ENCODE peak calls at places on chromosomes 12 and 14, in five cellular contexts. R is IMR-90, X is stomach, S is uterus, J is right lobe of liver. I is an unnamed sample.

GRCh38 chr12:121357331-121357730 is 5.1 kb upstream of the ANAPC5 start:
- DNase-seq in R (no peak), X (no peak), S (no peak), J (no peak), I (no peak)

GRCh38 chr12:91846466-91847055 is 299.1 kb downstream of the BTG1 start:
- DNase-seq in R (peak), X (no peak), S (no peak), J (no peak), I (no peak)

GRCh38 chr12:68695454-68695853 is 8.7 kb downstream of the NUP107 start:
- DNase-seq in R (no peak), X (no peak), S (no peak), J (no peak), I (no peak)

GRCh38 chr12:92955997-92956663 is 27.0 kb upstream of the EEA1 start:
- DNase-seq in R (peak), X (no peak), S (no peak), J (no peak), I (no peak)

GRCh38 chr12:14317362-14318146 is 47.9 kb upstream of the ATF7IP start:
- DNase-seq in R (no peak), X (no peak), S (no peak), J (no peak), I (no peak)

GRCh38 chr14:103123634-103124500 is 606 bp downstream of the TNFAIP2 start:
- DNase-seq in R (no peak), X (peak), S (peak), J (peak), I (no peak)

GRCh38 chr14:76742961-76743360 is 18.3 kb upstream of the VASH1 start:
- DNase-seq in R (no peak), X (no peak), S (no peak), J (no peak), I (no peak)

GRCh38 chr12:44873898-44874297 is 2.2 kb downstream of the NELL2 start:
- DNase-seq in R (peak), X (no peak), S (no peak), J (no peak), I (no peak)

GRCh38 chr14:51942971-51943370 is 46.4 kb upstream of the RTRAF start:
- DNase-seq in R (no peak), X (no peak), S (no peak), J (no peak), I (no peak)

GRCh38 chr12:65867428-65867827 is 43.1 kb downstream of the HMGA2 start:
- DNase-seq in R (peak), X (no peak), S (no peak), J (no peak), I (no peak)

GRCh38 chr12:82517027-82517426 is 158.7 kb downstream of the METTL25 start:
- DNase-seq in R (peak), X (no peak), S (no peak), J (no peak), I (no peak)

GRCh38 chr14:99271951-99272668 is at the start of gene BCL11B:
- DNase-seq in R (peak), X (peak), S (peak), J (peak), I (peak)

GRCh38 chr14:91293281-91293680 is 48.8 kb upstream of the GPR68 start:
- DNase-seq in R (no peak), X (no peak), S (no peak), J (no peak), I (no peak)

GRCh38 chr12:132238487-132239248 is 90.7 kb downstream of the GALNT9 start:
- DNase-seq in R (no peak), X (no peak), S (no peak), J (no peak), I (no peak)

GRCh38 chr14:95477411-95478089 is 38.9 kb downstream of the SYNE3 start:
- DNase-seq in R (no peak), X (no peak), S (no peak), J (no peak), I (no peak)

GRCh38 chr14:20415723-20416622 is 2.7 kb upstream of the TEP1 start:
- DNase-seq in R (peak), X (no peak), S (no peak), J (no peak), I (peak)

GRCh38 chr12:2396448-2396871 is 343.7 kb downstream of the CACNA1C start:
- DNase-seq in R (peak), X (no peak), S (peak), J (no peak), I (no peak)

GRCh38 chr12:1083888-1084262 is 92.9 kb downstream of the ERC1 start:
- DNase-seq in R (peak), X (no peak), S (no peak), J (no peak), I (no peak)

GRCh38 chr14:105430535-105430934 is 10.9 kb downstream of the MTA1 start:
- DNase-seq in R (peak), X (no peak), S (no peak), J (no peak), I (no peak)

GRCh38 chr14:50928002-50928635 is 16.2 kb downstream of the PYGL start:
- DNase-seq in R (peak), X (no peak), S (no peak), J (no peak), I (peak)

GRCh38 chr12:3252416-3252815 is 175.2 kb downstream of the TSPAN9 start:
- DNase-seq in R (peak), X (peak), S (peak), J (peak), I (peak)

GRCh38 chr14:65470404-65470880 is 57.9 kb downstream of the FUT8 start:
- DNase-seq in R (no peak), X (no peak), S (no peak), J (no peak), I (no peak)

GRCh38 chr14:43900173-43900655 is 606.9 kb downstream of the FSCB start:
- DNase-seq in R (no peak), X (no peak), S (no peak), J (no peak), I (no peak)

GRCh38 chr12:96241484-96242256 is 47.5 kb downstream of the ELK3 start:
- DNase-seq in R (peak), X (no peak), S (peak), J (no peak), I (no peak)

GRCh38 chr12:102917026-102917787 is at the start of gene PAH:
- DNase-seq in R (no peak), X (peak), S (no peak), J (peak), I (peak)

GRCh38 chr12:77120156-77120555 is 54.8 kb upstream of the E2F7 start:
- DNase-seq in R (peak), X (no peak), S (no peak), J (no peak), I (no peak)

GRCh38 chr12:29667011-29667410 is 116.7 kb downstream of the TMTC1 start:
- DNase-seq in R (no peak), X (no peak), S (no peak), J (no peak), I (no peak)

GRCh38 chr14:102840801-102841528 is 63.7 kb downstream of the TRAF3 start:
- DNase-seq in R (no peak), X (no peak), S (no peak), J (no peak), I (no peak)

GRCh38 chr14:94770251-94770749 is 387 bp upstream of the GSC start:
- DNase-seq in R (peak), X (no peak), S (no peak), J (no peak), I (no peak)

GRCh38 chr12:121610239-121611149 is 15.8 kb upstream of the ORAI1 start:
- DNase-seq in R (peak), X (no peak), S (peak), J (no peak), I (no peak)

GRCh38 chr12:132205271-132206092 is 61.2 kb downstream of the NOC4L start:
- DNase-seq in R (no peak), X (no peak), S (no peak), J (no peak), I (no peak)

GRCh38 chr14:71961972-71962371 is 29.7 kb downstream of the RGS6 start:
- DNase-seq in R (no peak), X (no peak), S (no peak), J (no peak), I (no peak)

GRCh38 chr14:90429764-90430163 is 32.9 kb downstream of the CALM1 start:
- DNase-seq in R (no peak), X (no peak), S (no peak), J (no peak), I (no peak)

GRCh38 chr12:51442324-51442723 is 17.7 kb downstream of the SLC4A8 start:
- DNase-seq in R (peak), X (no peak), S (no peak), J (no peak), I (no peak)

GRCh38 chr14:76763362-76764041 is 2.2 kb downstream of the VASH1 start:
- DNase-seq in R (peak), X (no peak), S (no peak), J (no peak), I (peak)

GRCh38 chr12:121576851-121577391 is 3.9 kb downstream of the KDM2B start:
- DNase-seq in R (peak), X (no peak), S (peak), J (no peak), I (no peak)

GRCh38 chr14:30993071-30993470 is 32.4 kb upstream of the AP4S1 start:
- DNase-seq in R (no peak), X (no peak), S (no peak), J (no peak), I (no peak)

GRCh38 chr12:90086281-90086680 is 377.6 kb upstream of the ATP2B1 start:
- DNase-seq in R (peak), X (no peak), S (no peak), J (no peak), I (no peak)

GRCh38 chr12:6083606-6084005 is 40.9 kb downstream of the VWF start:
- DNase-seq in R (no peak), X (no peak), S (no peak), J (no peak), I (no peak)

GRCh38 chr12:6084969-6085450 is 39.5 kb downstream of the VWF start:
- DNase-seq in R (no peak), X (no peak), S (no peak), J (no peak), I (peak)

GRCh38 chr12:6080149-6081045 is 44.1 kb downstream of the VWF start:
- DNase-seq in R (no peak), X (no peak), S (no peak), J (no peak), I (no peak)

GRCh38 chr12:6084261-6084968 is 40.1 kb downstream of the VWF start:
- DNase-seq in R (peak), X (no peak), S (peak), J (no peak), I (peak)

DNA sequence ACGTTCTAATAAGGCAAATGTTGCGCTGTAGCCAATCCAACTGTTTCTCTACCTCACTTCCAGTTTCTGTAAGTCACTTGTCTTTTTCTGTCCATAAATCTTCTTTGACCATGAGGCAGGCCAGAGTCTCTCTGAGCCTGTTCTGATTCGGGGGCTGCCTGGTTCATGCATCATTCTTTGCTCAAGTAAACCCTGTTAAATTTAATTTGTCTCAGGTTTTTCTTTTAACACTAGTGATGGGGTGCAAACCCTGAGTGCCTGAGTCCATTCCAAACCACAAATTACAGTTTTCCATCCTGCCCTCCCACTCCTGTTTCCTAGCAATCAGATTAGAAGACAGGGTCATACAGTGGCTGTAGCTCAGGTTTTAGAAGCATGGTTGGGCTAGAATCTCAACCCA is 41.9 kb downstream of the VWF start:
- DNase-seq in R (no peak), X (no peak), S (no peak), J (no peak), I (no peak)
- TF ChIP-seq POLR2A in R (no peak), X (no peak), S (no peak), J (no peak), I (no peak)

GRCh38 chr12:104137175-104137901 is 672 bp downstream of the NFYB start:
- DNase-seq in R (peak), X (peak), S (peak), J (peak), I (no peak)
- TF ChIP-seq POLR2A in R (no peak), X (no peak), S (no peak), J (no peak), I (no peak)

GRCh38 chr12:58728397-58728796 is 191.9 kb downstream of the LRIG3 start:
- DNase-seq in R (peak), X (no peak), S (no peak), J (no peak), I (no peak)

GRCh38 chr12:58731096-58731495 is 189.2 kb downstream of the LRIG3 start:
- DNase-seq in R (no peak), X (no peak), S (no peak), J (no peak), I (no peak)

GRCh38 chr12:58727526-58727925 is 192.8 kb downstream of the LRIG3 start:
- DNase-seq in R (peak), X (no peak), S (no peak), J (no peak), I (no peak)

GRCh38 chr12:58725400-58726105 is 194.8 kb downstream of the LRIG3 start:
- DNase-seq in R (no peak), X (no peak), S (no peak), J (no peak), I (no peak)
- TF ChIP-seq POLR2A in R (no peak), X (no peak), S (no peak), J (no peak), I (no peak)

DNA sequence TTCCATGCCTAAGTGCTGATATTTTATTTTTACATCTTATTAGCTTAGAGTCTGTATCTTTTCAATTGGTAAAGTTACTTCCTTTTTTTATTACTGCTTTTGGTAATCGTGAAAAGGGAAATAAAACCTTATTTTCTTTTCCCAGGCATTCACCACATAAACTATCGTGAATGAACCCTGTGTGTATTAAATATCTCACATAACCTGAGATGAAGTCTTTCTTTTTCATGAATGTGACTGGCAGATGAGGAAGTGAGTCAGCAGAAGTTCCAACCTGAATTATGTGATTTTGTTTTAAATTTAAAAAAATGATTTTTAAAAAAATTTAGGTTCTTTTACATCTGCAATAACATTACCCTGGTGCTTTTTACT is 26.0 kb downstream of the MYBPC1 start:
- DNase-seq in R (no peak), X (no peak), S (no peak), J (no peak), I (no peak)
- TF ChIP-seq POLR2A in R (no peak), X (no peak), S (no peak), J (no peak), I (no peak)

DNA sequence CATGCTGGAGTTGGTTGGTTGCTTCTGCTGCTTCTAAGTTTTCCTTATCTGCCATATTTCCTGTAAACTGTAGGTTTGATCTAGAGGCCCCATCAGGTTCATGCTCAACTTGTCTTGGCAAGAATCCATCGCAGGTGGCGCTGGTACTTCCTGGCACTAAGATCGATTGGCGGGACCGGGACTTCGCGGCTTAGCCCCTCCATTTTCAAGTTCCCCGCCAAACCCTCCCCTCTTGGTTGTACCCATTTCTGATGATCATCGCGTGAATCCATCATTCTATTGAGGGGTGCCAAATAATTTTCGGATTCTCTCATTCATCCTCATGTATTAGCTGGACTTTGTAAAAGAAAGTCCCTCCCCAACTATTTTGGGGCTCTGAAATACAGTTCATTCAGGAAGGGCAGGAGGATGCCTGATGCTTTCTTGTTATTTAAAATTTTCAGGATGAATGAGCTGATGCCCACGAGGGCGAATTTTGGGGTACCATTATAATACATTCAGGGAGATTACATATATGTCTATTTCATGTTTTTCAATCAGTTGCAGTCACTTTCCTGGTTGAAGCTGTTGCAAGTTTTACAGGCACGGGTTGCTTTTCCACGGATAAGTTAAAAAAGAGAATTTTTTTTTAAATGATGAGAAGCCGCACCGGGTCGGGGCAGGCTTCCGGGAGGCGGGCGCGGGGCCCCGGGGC is 424 bp upstream of the BRI3BP start:
- DNase-seq in R (peak), X (peak), S (no peak), J (peak), I (no peak)
- TF ChIP-seq POLR2A in R (no peak), X (no peak), S (no peak), J (no peak), I (no peak)

GRCh38 chr12:110311903-110312302 is 30.9 kb downstream of the ATP2A2 start:
- DNase-seq in R (no peak), X (no peak), S (no peak), J (no peak), I (no peak)

GRCh38 chr12:110316861-110317260 is 35.8 kb downstream of the ATP2A2 start:
- DNase-seq in R (peak), X (no peak), S (no peak), J (no peak), I (no peak)

GRCh38 chr12:110314308-110314707 is 33.3 kb downstream of the ATP2A2 start:
- DNase-seq in R (peak), X (no peak), S (no peak), J (no peak), I (no peak)

GRCh38 chr12:110310754-110311153 is 29.7 kb downstream of the ATP2A2 start:
- DNase-seq in R (no peak), X (no peak), S (no peak), J (no peak), I (no peak)

DNA sequence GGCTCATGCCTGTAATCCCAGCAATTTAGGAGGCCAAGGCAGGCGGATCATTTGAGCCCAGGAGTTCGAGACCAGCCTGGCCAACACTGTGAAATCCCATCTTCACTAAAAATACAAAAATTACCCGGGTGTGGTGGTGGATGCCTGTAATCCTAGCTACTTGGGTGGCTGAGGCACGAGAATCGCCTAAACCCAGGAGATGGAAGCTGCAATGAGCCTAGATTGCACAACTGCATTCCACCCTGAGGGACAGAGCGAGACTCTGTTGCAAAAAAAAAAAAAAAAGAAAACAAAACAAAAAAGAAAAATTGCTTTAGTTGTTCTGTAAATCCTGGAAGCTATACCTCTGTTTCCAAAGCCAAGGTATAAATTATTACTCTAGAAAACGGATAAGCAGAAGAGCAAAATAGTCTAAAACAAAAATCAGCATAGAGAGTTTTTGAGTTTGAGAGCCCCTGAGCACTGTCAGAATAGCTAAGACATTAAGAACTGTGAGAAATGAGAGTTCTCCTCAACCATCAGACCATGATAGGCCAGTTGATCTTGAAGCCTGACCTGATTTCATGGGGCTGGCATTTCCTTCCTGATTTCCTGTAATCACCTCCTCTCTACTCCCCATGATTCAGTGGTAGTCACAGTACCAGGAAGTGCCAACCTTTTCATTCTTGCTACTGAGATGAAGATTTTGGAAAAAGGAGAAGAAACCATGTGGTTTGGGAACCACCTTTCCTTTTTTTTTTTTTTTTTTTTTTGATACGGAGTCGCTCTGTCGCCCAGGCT is 31.7 kb downstream of the ATP2A2 start:
- DNase-seq in R (peak), X (no peak), S (no peak), J (no peak), I (peak)
- TF ChIP-seq POLR2A in R (no peak), X (no peak), S (no peak), J (no peak), I (no peak)

I was measured in lower leg skin.